ENCODE peak calls at places on chromosomes 13 and 19, in four cellular contexts. One of them, this sample, is unnamed.

GRCh38 chr13:88183440-88183839 is 512.3 kb downstream of the SLITRK5 start:
- DNase-seq in AG04450: no peak
- DNase-seq in OCI-LY7: no peak
- DNase-seq in activated B cell treated with CpG ODN at 0.5 μM for 24 hours: no peak
- DNase-seq in this sample: no peak

GRCh38 chr13:20174656-20175405 is 14.0 kb upstream of the GJA3 start:
- DNase-seq in AG04450: peak; percentile 96
- DNase-seq in activated B cell treated with CpG ODN at 0.5 μM for 24 hours: peak; percentile 39
- DNase-seq in OCI-LY7: no peak
- DNase-seq in this sample: no peak

GRCh38 chr13:50366488-50367174 is 351.4 kb downstream of the KCNRG start:
- DNase-seq in activated B cell treated with CpG ODN at 0.5 μM for 24 hours: no peak
- DNase-seq in AG04450: no peak
- DNase-seq in OCI-LY7: no peak
- DNase-seq in this sample: no peak

GRCh38 chr13:33403807-33404362 is 118.3 kb upstream of the STARD13 start:
- DNase-seq in activated B cell treated with CpG ODN at 0.5 μM for 24 hours: no peak
- DNase-seq in AG04450: no peak
- DNase-seq in OCI-LY7: no peak
- DNase-seq in this sample: no peak

GRCh38 chr13:73767191-73767741 is 366.9 kb downstream of the KLF12 start:
- DNase-seq in activated B cell treated with CpG ODN at 0.5 μM for 24 hours: no peak
- DNase-seq in AG04450: no peak
- DNase-seq in OCI-LY7: peak; percentile 27
- DNase-seq in this sample: no peak

GRCh38 chr19:46493236-46494114 is 2.2 kb downstream of the PNMA8B start:
- DNase-seq in activated B cell treated with CpG ODN at 0.5 μM for 24 hours: no peak
- DNase-seq in AG04450: no peak
- DNase-seq in OCI-LY7: peak; percentile 65
- DNase-seq in this sample: no peak

GRCh38 chr19:5935473-5936307 is 21.6 kb downstream of the CAPS start:
- DNase-seq in OCI-LY7: no peak
- DNase-seq in activated B cell treated with CpG ODN at 0.5 μM for 24 hours: no peak
- DNase-seq in AG04450: no peak
- DNase-seq in this sample: no peak

GRCh38 chr19:33476151-33476707 is 45.4 kb downstream of the PEPD start:
- DNase-seq in activated B cell treated with CpG ODN at 0.5 μM for 24 hours: no peak
- DNase-seq in OCI-LY7: no peak
- DNase-seq in AG04450: no peak
- DNase-seq in this sample: no peak

GRCh38 chr13:45102136-45102802 is 18.0 kb upstream of the GTF2F2 start:
- DNase-seq in OCI-LY7: no peak
- DNase-seq in activated B cell treated with CpG ODN at 0.5 μM for 24 hours: no peak
- DNase-seq in AG04450: peak; percentile 24
- DNase-seq in this sample: no peak

GRCh38 chr19:46601318-46602224 is at the start of gene CALM3:
- DNase-seq in activated B cell treated with CpG ODN at 0.5 μM for 24 hours: no peak
- DNase-seq in AG04450: no peak
- DNase-seq in OCI-LY7: peak; percentile 51
- DNase-seq in this sample: no peak

GRCh38 chr19:31350033-31350692 is 927 bp upstream of the TSHZ3 start:
- DNase-seq in AG04450: no peak
- DNase-seq in activated B cell treated with CpG ODN at 0.5 μM for 24 hours: no peak
- DNase-seq in OCI-LY7: no peak
- DNase-seq in this sample: no peak

GRCh38 chr19:8224394-8225145 is 15.4 kb downstream of the CERS4 start:
- DNase-seq in activated B cell treated with CpG ODN at 0.5 μM for 24 hours: no peak
- DNase-seq in OCI-LY7: no peak
- DNase-seq in AG04450: no peak
- DNase-seq in this sample: no peak

GRCh38 chr13:73417012-73417615 is 358.3 kb downstream of the KLF5 start:
- DNase-seq in AG04450: no peak
- DNase-seq in activated B cell treated with CpG ODN at 0.5 μM for 24 hours: no peak
- DNase-seq in OCI-LY7: peak; percentile 2
- DNase-seq in this sample: peak; percentile 38

GRCh38 chr19:53254451-53255341 is at the start of gene ZNF677:
- DNase-seq in AG04450: peak; percentile 41
- DNase-seq in OCI-LY7: no peak
- DNase-seq in activated B cell treated with CpG ODN at 0.5 μM for 24 hours: peak; percentile 57
- DNase-seq in this sample: peak; percentile 54

GRCh38 chr13:27403252-27403678 is 21.2 kb upstream of the GTF3A start:
- DNase-seq in AG04450: peak; percentile 16
- DNase-seq in OCI-LY7: no peak
- DNase-seq in activated B cell treated with CpG ODN at 0.5 μM for 24 hours: no peak
- DNase-seq in this sample: no peak

GRCh38 chr19:47003611-47003935 is 16.1 kb upstream of the NPAS1 start:
- DNase-seq in OCI-LY7: no peak
- DNase-seq in AG04450: no peak
- DNase-seq in activated B cell treated with CpG ODN at 0.5 μM for 24 hours: no peak
- DNase-seq in this sample: no peak

GRCh38 chr19:55452381-55453325 is 8.8 kb downstream of the ISOC2 start:
- DNase-seq in activated B cell treated with CpG ODN at 0.5 μM for 24 hours: no peak
- DNase-seq in AG04450: peak; percentile 27
- DNase-seq in OCI-LY7: peak; percentile 76
- DNase-seq in this sample: peak; percentile 96

GRCh38 chr13:40568672-40569350 is 97.6 kb downstream of the FOXO1 start:
- DNase-seq in AG04450: no peak
- DNase-seq in activated B cell treated with CpG ODN at 0.5 μM for 24 hours: no peak
- DNase-seq in OCI-LY7: no peak
- DNase-seq in this sample: no peak

GRCh38 chr19:53432088-53432661 is 391 bp downstream of the ZNF761 start:
- DNase-seq in activated B cell treated with CpG ODN at 0.5 μM for 24 hours: no peak
- DNase-seq in OCI-LY7: peak; percentile 15
- DNase-seq in AG04450: no peak
- DNase-seq in this sample: no peak

GRCh38 chr13:22357132-22357531 is 686.3 kb downstream of the FGF9 start:
- DNase-seq in OCI-LY7: no peak
- DNase-seq in AG04450: no peak
- DNase-seq in activated B cell treated with CpG ODN at 0.5 μM for 24 hours: no peak
- DNase-seq in this sample: no peak

GRCh38 chr13:28529836-28530235 is 34.9 kb upstream of the FLT1 start:
- DNase-seq in activated B cell treated with CpG ODN at 0.5 μM for 24 hours: no peak
- DNase-seq in OCI-LY7: no peak
- DNase-seq in AG04450: no peak
- DNase-seq in this sample: no peak

GRCh38 chr19:23002690-23003422 is at the start of gene ZNF728:
- DNase-seq in activated B cell treated with CpG ODN at 0.5 μM for 24 hours: no peak
- DNase-seq in AG04450: no peak
- DNase-seq in OCI-LY7: no peak
- DNase-seq in this sample: no peak

GRCh38 chr13:98909016-98909415 is 68.8 kb downstream of the DOCK9 start:
- DNase-seq in activated B cell treated with CpG ODN at 0.5 μM for 24 hours: no peak
- DNase-seq in OCI-LY7: no peak
- DNase-seq in AG04450: no peak
- DNase-seq in this sample: no peak

GRCh38 chr13:93320942-93321341 is 94.3 kb downstream of the GPC6 start:
- DNase-seq in AG04450: no peak
- DNase-seq in OCI-LY7: no peak
- DNase-seq in activated B cell treated with CpG ODN at 0.5 μM for 24 hours: no peak
- DNase-seq in this sample: no peak

GRCh38 chr13:57825066-57825465 is 193.5 kb downstream of the PCDH17 start:
- DNase-seq in OCI-LY7: no peak
- DNase-seq in activated B cell treated with CpG ODN at 0.5 μM for 24 hours: no peak
- DNase-seq in AG04450: no peak
- DNase-seq in this sample: no peak

GRCh38 chr13:101579291-101579802 is 126.9 kb downstream of the ITGBL1 start:
- DNase-seq in AG04450: no peak
- DNase-seq in activated B cell treated with CpG ODN at 0.5 μM for 24 hours: no peak
- DNase-seq in OCI-LY7: no peak
- DNase-seq in this sample: no peak

GRCh38 chr13:97018029-97018819 is 23.9 kb upstream of the OXGR1 start:
- DNase-seq in AG04450: peak; percentile 32
- DNase-seq in activated B cell treated with CpG ODN at 0.5 μM for 24 hours: no peak
- DNase-seq in OCI-LY7: peak; percentile 26
- DNase-seq in this sample: no peak

GRCh38 chr19:38653028-38653571 is 5.7 kb downstream of the ACTN4 start:
- DNase-seq in AG04450: no peak
- DNase-seq in activated B cell treated with CpG ODN at 0.5 μM for 24 hours: no peak
- DNase-seq in OCI-LY7: no peak
- DNase-seq in this sample: no peak

GRCh38 chr13:112893570-112894422 is 75.2 kb upstream of the MCF2L start:
- DNase-seq in AG04450: no peak
- DNase-seq in OCI-LY7: no peak
- DNase-seq in activated B cell treated with CpG ODN at 0.5 μM for 24 hours: no peak
- DNase-seq in this sample: peak; percentile 91

GRCh38 chr19:6273701-6274601 is 5.8 kb downstream of the MLLT1 start:
- DNase-seq in activated B cell treated with CpG ODN at 0.5 μM for 24 hours: no peak
- DNase-seq in AG04450: no peak
- DNase-seq in OCI-LY7: no peak
- DNase-seq in this sample: peak; percentile 63

GRCh38 chr13:42547615-42548014 is 26.3 kb upstream of the TNFSF11 start:
- DNase-seq in AG04450: no peak
- DNase-seq in OCI-LY7: no peak
- DNase-seq in activated B cell treated with CpG ODN at 0.5 μM for 24 hours: no peak
- DNase-seq in this sample: no peak

GRCh38 chr13:111922086-111922485 is 144.9 kb upstream of the SOX1 start:
- DNase-seq in activated B cell treated with CpG ODN at 0.5 μM for 24 hours: no peak
- DNase-seq in AG04450: no peak
- DNase-seq in OCI-LY7: no peak
- DNase-seq in this sample: no peak

GRCh38 chr19:18942692-18943091 is 1.7 kb upstream of the HOMER3 start:
- DNase-seq in activated B cell treated with CpG ODN at 0.5 μM for 24 hours: no peak
- DNase-seq in OCI-LY7: no peak
- DNase-seq in AG04450: no peak
- DNase-seq in this sample: no peak

GRCh38 chr19:18939163-18939562 is 1.9 kb downstream of the HOMER3 start:
- DNase-seq in activated B cell treated with CpG ODN at 0.5 μM for 24 hours: no peak
- DNase-seq in AG04450: no peak
- DNase-seq in OCI-LY7: no peak
- DNase-seq in this sample: no peak

GRCh38 chr19:18939922-18940775 is 868 bp downstream of the HOMER3 start:
- DNase-seq in OCI-LY7: no peak
- DNase-seq in AG04450: no peak
- DNase-seq in activated B cell treated with CpG ODN at 0.5 μM for 24 hours: no peak
- DNase-seq in this sample: no peak

GRCh38 chr19:18941628-18942354 is 774 bp upstream of the HOMER3 start:
- DNase-seq in AG04450: no peak
- DNase-seq in OCI-LY7: no peak
- DNase-seq in activated B cell treated with CpG ODN at 0.5 μM for 24 hours: no peak
- DNase-seq in this sample: no peak

GRCh38 chr19:18940791-18941627 is at the start of gene HOMER3:
- DNase-seq in activated B cell treated with CpG ODN at 0.5 μM for 24 hours: peak; percentile 80
- DNase-seq in OCI-LY7: peak; percentile 80
- DNase-seq in AG04450: no peak
- DNase-seq in this sample: peak; percentile 98
- TF ChIP-seq CTCF in activated B cell treated with CpG ODN at 0.5 μM for 24 hours: no peak
- TF ChIP-seq CTCF in OCI-LY7: no peak
- TF ChIP-seq CTCF in AG04450: peak; percentile 28
- TF ChIP-seq CTCF in this sample: peak; percentile 30

GRCh38 chr19:13826652-13827235 is 31.5 kb downstream of the ZSWIM4 start:
- DNase-seq in OCI-LY7: no peak
- DNase-seq in AG04450: no peak
- DNase-seq in activated B cell treated with CpG ODN at 0.5 μM for 24 hours: no peak
- DNase-seq in this sample: no peak

GRCh38 chr19:13823901-13824300 is 28.7 kb downstream of the ZSWIM4 start:
- DNase-seq in AG04450: no peak
- DNase-seq in OCI-LY7: no peak
- DNase-seq in activated B cell treated with CpG ODN at 0.5 μM for 24 hours: no peak
- DNase-seq in this sample: no peak

GRCh38 chr19:13827656-13828055 is 32.4 kb downstream of the ZSWIM4 start:
- DNase-seq in activated B cell treated with CpG ODN at 0.5 μM for 24 hours: no peak
- DNase-seq in AG04450: no peak
- DNase-seq in OCI-LY7: no peak
- DNase-seq in this sample: no peak

GRCh38 chr19:13824703-13825102 is 29.5 kb downstream of the ZSWIM4 start:
- DNase-seq in AG04450: no peak
- DNase-seq in OCI-LY7: no peak
- DNase-seq in activated B cell treated with CpG ODN at 0.5 μM for 24 hours: no peak
- DNase-seq in this sample: no peak

DNA sequence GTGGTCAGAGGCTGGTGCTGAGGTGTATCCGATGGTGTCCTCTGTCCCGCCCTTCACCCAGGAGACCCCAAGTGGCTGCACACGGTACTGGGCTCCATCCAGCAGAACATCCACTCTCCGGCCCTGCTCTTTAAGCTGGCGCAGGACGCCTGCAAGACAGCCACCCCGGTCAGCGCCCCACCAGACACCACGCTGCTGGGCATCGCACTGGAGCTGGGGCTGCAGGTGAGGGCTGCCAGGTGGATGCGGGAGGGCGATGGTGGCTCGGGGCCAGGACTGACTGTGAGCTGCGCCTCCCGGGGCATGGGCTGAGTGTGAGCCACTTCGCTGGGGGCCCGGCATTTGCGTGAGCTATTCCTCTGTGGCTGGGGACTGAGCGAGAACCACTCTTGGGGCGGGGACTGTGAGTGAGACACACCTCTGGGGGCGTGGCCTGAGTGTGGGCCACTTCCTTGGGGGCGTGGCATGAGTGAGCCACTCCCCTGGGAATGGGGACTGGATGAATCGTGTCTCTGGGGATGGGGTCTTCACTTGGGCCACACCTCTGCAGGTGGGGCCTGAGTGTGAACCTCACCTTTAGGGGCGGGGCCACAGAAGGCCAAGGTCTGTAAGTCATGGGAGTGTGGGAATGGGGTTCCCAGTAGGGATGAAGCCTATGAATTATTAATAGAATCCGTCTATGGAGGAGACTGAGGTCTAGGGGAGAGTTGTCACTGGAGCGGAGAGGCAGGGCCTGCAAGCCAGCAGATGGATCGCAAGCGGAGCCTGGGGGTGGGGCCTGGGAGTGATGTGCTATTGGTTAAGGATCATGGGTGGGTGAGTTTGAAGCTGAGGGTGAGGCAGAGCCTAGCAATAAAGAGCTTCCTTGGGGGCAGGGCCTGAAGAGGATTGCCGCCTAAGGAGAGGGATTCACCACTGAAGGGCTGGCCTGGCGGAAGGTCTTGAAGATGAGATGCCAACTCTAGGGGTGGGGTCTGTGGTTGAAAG is 30.5 kb downstream of the ZSWIM4 start:
- DNase-seq in OCI-LY7: peak; percentile 50
- DNase-seq in activated B cell treated with CpG ODN at 0.5 μM for 24 hours: no peak
- DNase-seq in AG04450: no peak
- DNase-seq in this sample: no peak
- TF ChIP-seq CTCF in OCI-LY7: peak; percentile 39
- TF ChIP-seq CTCF in activated B cell treated with CpG ODN at 0.5 μM for 24 hours: no peak
- TF ChIP-seq CTCF in AG04450: no peak
- TF ChIP-seq CTCF in this sample: no peak

DNA sequence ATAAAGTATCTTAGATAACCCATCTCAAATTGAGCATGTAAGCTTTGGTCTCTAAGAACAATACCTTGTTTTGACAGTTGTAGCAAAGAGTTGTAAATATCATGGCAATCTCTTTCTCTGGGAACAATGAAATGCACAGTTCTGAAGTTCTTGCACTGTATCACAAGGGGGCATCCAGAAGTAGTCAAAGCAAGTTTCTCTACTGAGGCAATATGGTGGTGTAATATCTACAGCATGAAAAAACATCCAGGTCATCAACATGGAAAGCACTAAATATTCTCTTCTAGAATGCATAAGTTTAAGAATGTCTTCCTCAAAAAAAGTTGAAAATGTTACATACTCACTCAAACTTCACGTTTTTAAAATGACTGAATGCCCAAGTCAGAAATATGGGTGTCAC is 19.6 kb downstream of the MTMR6 start:
- DNase-seq in OCI-LY7: peak; percentile 33
- DNase-seq in AG04450: no peak
- DNase-seq in activated B cell treated with CpG ODN at 0.5 μM for 24 hours: no peak
- DNase-seq in this sample: no peak
- TF ChIP-seq CTCF in OCI-LY7: peak; percentile 61
- TF ChIP-seq CTCF in AG04450: peak; percentile 31
- TF ChIP-seq CTCF in activated B cell treated with CpG ODN at 0.5 μM for 24 hours: no peak
- TF ChIP-seq CTCF in this sample: peak; percentile 20

GRCh38 chr13:48636550-48636949 is 17.2 kb upstream of the CYSLTR2 start:
- DNase-seq in AG04450: no peak
- DNase-seq in activated B cell treated with CpG ODN at 0.5 μM for 24 hours: no peak
- DNase-seq in OCI-LY7: no peak
- DNase-seq in this sample: no peak
- TF ChIP-seq CTCF in AG04450: no peak
- TF ChIP-seq CTCF in activated B cell treated with CpG ODN at 0.5 μM for 24 hours: no peak
- TF ChIP-seq CTCF in OCI-LY7: no peak
- TF ChIP-seq CTCF in this sample: no peak